ENCODE peak calls at places on chromosomes 3 and 15, in five cellular contexts. G, E, B, L and S are unnamed samples.

GRCh38 chr3:139934557-139935070 is 371 bp upstream of the CLSTN2 start:
- DNase-seq in G (no peak), E (no peak), B (peak), L (peak), S (peak)

GRCh38 chr15:62058327-62059028 is 1.8 kb downstream of the VPS13C start:
- DNase-seq in G (no peak), E (no peak), B (no peak), L (no peak), S (no peak)

GRCh38 chr15:67834593-67835348 is 5.1 kb downstream of the RNU6-1 start:
- DNase-seq in G (no peak), E (no peak), B (no peak), L (no peak), S (no peak)

GRCh38 chr3:66469220-66469640 is 31.6 kb downstream of the LRIG1 start:
- DNase-seq in G (no peak), E (no peak), B (no peak), L (no peak), S (no peak)

GRCh38 chr3:12556243-12556722 is 604 bp upstream of the MKRN2 start:
- DNase-seq in G (no peak), E (no peak), B (no peak), L (no peak), S (no peak)

GRCh38 chr3:193971268-193971751 is 164.6 kb upstream of the HES1 start:
- DNase-seq in G (no peak), E (no peak), B (no peak), L (no peak), S (no peak)

GRCh38 chr3:139758654-139759291 is 81.0 kb upstream of the NMNAT3 start:
- DNase-seq in G (no peak), E (peak), B (no peak), L (peak), S (no peak)

GRCh38 chr3:140365872-140366697 is 311.8 kb upstream of the TRIM42 start:
- DNase-seq in G (no peak), E (no peak), B (no peak), L (no peak), S (no peak)

GRCh38 chr15:74240002-74240568 is 4.0 kb downstream of the CCDC33 start:
- DNase-seq in G (peak), E (no peak), B (peak), L (no peak), S (peak)

GRCh38 chr15:50911641-50912040 is 3.2 kb downstream of the AP4E1 start:
- DNase-seq in G (no peak), E (no peak), B (peak), L (no peak), S (peak)

GRCh38 chr15:45157056-45157455 is 27.3 kb downstream of the DUOX1 start:
- DNase-seq in G (no peak), E (no peak), B (peak), L (no peak), S (no peak)

GRCh38 chr3:9730747-9731205 is 759 bp upstream of the BRPF1 start:
- DNase-seq in G (no peak), E (peak), B (peak), L (no peak), S (no peak)

GRCh38 chr3:186057594-186057993 is 51.3 kb downstream of the ETV5 start:
- DNase-seq in G (no peak), E (peak), B (no peak), L (no peak), S (no peak)

GRCh38 chr3:165643433-165643824 is 193.8 kb downstream of the BCHE start:
- DNase-seq in G (no peak), E (peak), B (no peak), L (no peak), S (no peak)

GRCh38 chr3:172203522-172204258 is 164.3 kb downstream of the FNDC3B start:
- DNase-seq in G (no peak), E (no peak), B (peak), L (peak), S (peak)

GRCh38 chr3:56960234-56960917 is 100.1 kb upstream of the SPATA12 start:
- DNase-seq in G (no peak), E (no peak), B (no peak), L (no peak), S (no peak)

GRCh38 chr15:56732881-56733130 is 503 bp downstream of the ZNF280D start:
- DNase-seq in G (peak), E (no peak), B (peak), L (peak), S (peak)

GRCh38 chr15:25514522-25514921 is 75.7 kb upstream of the UBE3A start:
- DNase-seq in G (no peak), E (no peak), B (no peak), L (no peak), S (no peak)

GRCh38 chr3:156787926-156788663 is 38.1 kb upstream of the LEKR1 start:
- DNase-seq in G (peak), E (peak), B (no peak), L (no peak), S (no peak)

GRCh38 chr3:78867409-78868372 is 900.1 kb downstream of the ROBO1 start:
- DNase-seq in G (no peak), E (no peak), B (no peak), L (no peak), S (no peak)

GRCh38 chr3:166367947-166368533 is 530.8 kb upstream of the BCHE start:
- DNase-seq in G (no peak), E (no peak), B (no peak), L (no peak), S (no peak)

GRCh38 chr3:138173769-138174420 is 826 bp downstream of the DBR1 start:
- DNase-seq in G (no peak), E (no peak), B (no peak), L (no peak), S (peak)